ENCODE peak calls at places on chromosome 11, in six cellular contexts. U is GM06990, X is ovary, F is heart right ventricle, C is stomach, J is heart left ventricle. A is an unnamed sample.

GRCh38 chr11:26930518-26931247 is 63.2 kb upstream of the FIBIN start:
- DNase-seq in F (no peak), X (no peak), J (no peak), U (no peak), C (no peak), A (no peak)

GRCh38 chr11:13216019-13217006 is 61.3 kb upstream of the BMAL1 start:
- DNase-seq in U (no peak), C (no peak), X (no peak), F (no peak), J (no peak), A (no peak)

GRCh38 chr11:119377112-119377901 is 4.2 kb downstream of the USP2 start:
- DNase-seq in J (peak; percentile 60), U (no peak), C (no peak), F (no peak), X (no peak), A (no peak)

GRCh38 chr11:69339041-69339733 is 45.2 kb downstream of the MYEOV start:
- DNase-seq in J (no peak), C (peak; percentile 22), X (no peak), F (no peak), U (no peak), A (no peak)

GRCh38 chr11:106061249-106061794 is 15.8 kb downstream of the KBTBD3 start:
- DNase-seq in F (no peak), C (no peak), X (no peak), U (no peak), J (no peak), A (no peak)

GRCh38 chr11:86205415-86206268 is 38.9 kb upstream of the EED start:
- DNase-seq in X (no peak), U (no peak), J (no peak), C (no peak), F (no peak), A (no peak)

GRCh38 chr11:32109596-32109995 is 18.7 kb downstream of the RCN1 start:
- DNase-seq in U (no peak), J (no peak), X (no peak), C (no peak), F (no peak), A (no peak)

GRCh38 chr11:75565221-75565814 is 3.3 kb downstream of the SERPINH1 start:
- DNase-seq in U (no peak), X (no peak), C (no peak), J (peak; percentile 66), F (peak; percentile 60), A (no peak)

GRCh38 chr11:8631395-8632110 is 37.5 kb upstream of the STK33 start:
- DNase-seq in U (no peak), X (no peak), F (no peak), C (no peak), J (no peak), A (no peak)

GRCh38 chr11:1765871-1766718 is 2.4 kb upstream of the CTSD start:
- DNase-seq in U (no peak), C (no peak), X (peak; percentile 26), F (no peak), J (no peak), A (no peak)

GRCh38 chr11:71997594-71997993 is 1.1 kb upstream of the IL18BP start:
- DNase-seq in X (no peak), C (no peak), J (no peak), F (no peak), U (no peak), A (no peak)

GRCh38 chr11:102312656-102313055 is 4.6 kb upstream of the BIRC3 start:
- DNase-seq in X (no peak), C (no peak), F (no peak), U (no peak), J (no peak), A (no peak)

GRCh38 chr11:105786766-105787165 is 176.9 kb downstream of the GRIA4 start:
- DNase-seq in U (no peak), J (no peak), X (no peak), C (no peak), F (no peak), A (no peak)

GRCh38 chr11:20647976-20648565 is 21.3 kb upstream of the NELL1 start:
- DNase-seq in U (no peak), F (no peak), C (peak; percentile 36), J (no peak), X (no peak), A (peak; percentile 22)

GRCh38 chr11:2693271-2693833 is 6.4 kb downstream of the KCNQ1OT1 start:
- DNase-seq in C (no peak), F (no peak), U (no peak), X (peak; percentile 28), J (no peak), A (no peak)

GRCh38 chr11:133948711-133949110 is 8.1 kb downstream of the IGSF9B start:
- DNase-seq in C (no peak), U (no peak), X (no peak), J (no peak), F (no peak), A (no peak)

GRCh38 chr11:128568166-128568778 is 19.1 kb downstream of the ETS1 start:
- DNase-seq in C (no peak), U (no peak), X (no peak), F (no peak), J (peak; percentile 71), A (no peak)
- H3K4me3 ChIP-seq in C (no peak overlapping the region), U (no peak overlapping the region), X (no peak overlapping the region), F (no peak overlapping the region), J (no peak overlapping the region), A (no peak overlapping the region)

GRCh38 chr11:66719111-66719872 is 9.7 kb downstream of the SPTBN2 start:
- DNase-seq in F (no peak), C (no peak), X (no peak), J (no peak), U (no peak), A (no peak)
- H3K4me3 ChIP-seq in F (no peak overlapping the region), C (peak overlapping the region; percentile 30), X (no peak overlapping the region), J (no peak overlapping the region), U (no peak overlapping the region), A (no peak overlapping the region)

GRCh38 chr11:65096926-65097325 is 912 bp downstream of the VPS51 start:
- DNase-seq in F (no peak), U (no peak), X (no peak), J (no peak), C (no peak), A (no peak)
- H3K4me3 ChIP-seq in F (peak overlapping the region; percentile 90), U (peak overlapping the region; percentile 76), X (peak overlapping the region; percentile 91), J (peak overlapping the region; percentile 90), C (peak overlapping the region; percentile 83), A (peak overlapping the region; percentile 82)

DNA sequence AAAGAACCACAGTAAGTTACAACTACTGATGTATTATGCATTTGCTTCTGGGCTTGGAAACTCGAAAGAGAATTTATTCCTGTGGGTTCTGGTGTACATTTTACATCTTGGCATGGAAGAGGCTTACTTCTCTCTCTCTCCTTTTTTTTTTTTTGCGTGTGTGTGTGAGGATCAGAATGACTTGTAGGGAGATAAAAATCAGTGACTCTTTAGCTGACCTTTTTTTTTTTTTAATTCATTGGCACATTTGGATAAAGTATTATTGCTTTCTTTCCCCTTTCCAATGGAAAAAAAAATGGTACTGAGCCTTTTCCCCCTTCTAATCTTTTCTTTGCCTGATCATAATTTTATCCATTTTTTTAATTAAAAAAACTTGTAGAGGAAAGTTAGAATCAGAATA is 43.5 kb downstream of the EXT2 start:
- DNase-seq in U (no peak), X (no peak), J (no peak), F (no peak), C (no peak), A (no peak)
- H3K4me3 ChIP-seq in U (no peak overlapping the region), X (no peak overlapping the region), J (no peak overlapping the region), F (no peak overlapping the region), C (no peak overlapping the region), A (no peak overlapping the region)

DNA sequence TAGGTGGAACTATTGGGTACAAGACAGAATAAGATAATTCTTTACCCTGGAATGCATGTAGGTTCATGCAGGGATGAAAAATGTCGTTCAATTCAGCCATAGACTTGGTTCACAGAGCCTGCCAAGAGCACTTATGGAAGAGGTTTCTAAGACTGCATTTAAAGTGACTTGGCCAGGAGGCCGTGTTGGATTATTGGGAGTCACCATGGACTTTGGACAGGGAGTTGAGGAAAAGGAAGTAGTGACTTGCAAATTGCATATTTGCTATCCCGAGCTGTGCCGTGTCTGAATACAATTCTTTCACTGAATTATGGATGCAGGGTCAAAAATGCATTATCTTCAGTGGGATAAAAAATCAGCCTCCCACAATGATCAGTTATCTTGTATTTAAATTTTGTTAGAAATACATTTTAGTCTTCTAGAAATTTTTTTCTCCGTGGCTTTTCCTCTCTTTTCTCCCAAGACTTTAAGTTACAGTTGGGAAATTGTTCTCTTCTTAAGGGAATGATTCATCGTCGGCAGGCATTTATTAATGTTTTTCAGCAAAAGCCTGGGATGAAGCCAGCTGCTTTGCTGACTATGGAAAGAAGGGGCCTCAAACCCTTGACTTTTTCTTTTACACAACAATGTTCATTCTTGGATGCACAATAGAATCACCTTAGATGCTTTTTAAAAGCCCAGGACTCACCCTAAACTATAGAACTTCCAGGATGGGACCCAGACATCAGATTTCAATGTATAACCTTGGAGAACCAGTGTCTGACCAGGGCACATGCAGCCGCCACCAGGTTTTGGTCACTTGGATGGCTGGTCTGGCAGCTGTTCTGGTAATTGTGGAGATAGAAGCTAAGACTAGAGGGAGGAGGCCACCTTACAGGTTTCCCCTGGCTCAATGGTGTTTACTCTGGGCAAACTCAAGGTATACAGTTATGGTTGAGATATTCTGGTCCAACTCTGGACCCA is 70.8 kb downstream of the FAT3 start:
- DNase-seq in C (peak; percentile 35), F (no peak), J (no peak), X (no peak), U (no peak), A (no peak)
- H3K4me3 ChIP-seq in C (no peak overlapping the region), F (no peak overlapping the region), J (no peak overlapping the region), X (no peak overlapping the region), U (no peak overlapping the region), A (no peak overlapping the region)

DNA sequence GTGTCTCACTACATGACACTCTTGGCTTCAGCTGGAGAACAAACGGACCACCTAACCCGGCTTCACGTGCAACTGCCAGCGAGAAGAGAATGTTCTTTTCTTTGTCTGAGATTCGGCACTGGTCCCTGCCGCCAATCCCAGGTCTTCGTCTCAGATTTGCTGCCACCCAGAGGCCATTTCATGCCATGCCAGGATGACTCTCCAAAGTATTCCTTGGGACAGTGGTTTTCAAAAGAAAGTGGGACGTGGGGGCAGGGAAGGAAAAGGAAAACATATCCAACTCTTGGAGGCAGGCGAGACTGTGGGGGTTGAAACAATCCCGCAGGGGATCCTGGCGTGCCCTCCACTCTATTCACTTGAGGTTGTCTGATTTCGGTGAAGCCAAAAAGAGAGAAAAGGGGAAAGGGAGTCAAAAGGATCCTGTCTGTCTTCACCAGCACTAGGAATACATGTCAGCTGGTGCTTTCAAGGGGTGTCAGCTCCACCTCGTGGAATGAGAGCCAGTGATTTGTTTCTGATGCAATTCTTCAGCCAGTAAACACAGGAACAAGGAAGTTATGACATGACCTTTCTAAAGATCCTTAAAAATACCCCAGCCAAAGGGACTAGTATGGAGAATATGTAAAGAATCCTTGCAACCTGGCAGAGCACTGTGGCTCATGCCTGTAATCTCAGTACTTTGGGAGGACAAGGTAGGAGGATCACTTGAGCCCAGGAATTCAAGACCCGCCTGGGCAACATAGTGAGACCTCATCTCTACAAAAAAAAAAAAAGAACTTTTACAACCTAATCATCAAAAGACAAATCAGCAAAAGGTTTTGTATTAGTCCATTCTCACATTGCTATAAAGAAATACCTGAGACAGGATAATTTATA is 41.0 kb upstream of the APLNR start:
- DNase-seq in C (peak; percentile 70), U (no peak), X (peak; percentile 74), F (peak; percentile 68), J (peak; percentile 74), A (no peak)
- H3K4me3 ChIP-seq in C (no peak overlapping the region), U (no peak overlapping the region), X (no peak overlapping the region), F (peak overlapping the region; percentile 24), J (no peak overlapping the region), A (no peak overlapping the region)

DNA sequence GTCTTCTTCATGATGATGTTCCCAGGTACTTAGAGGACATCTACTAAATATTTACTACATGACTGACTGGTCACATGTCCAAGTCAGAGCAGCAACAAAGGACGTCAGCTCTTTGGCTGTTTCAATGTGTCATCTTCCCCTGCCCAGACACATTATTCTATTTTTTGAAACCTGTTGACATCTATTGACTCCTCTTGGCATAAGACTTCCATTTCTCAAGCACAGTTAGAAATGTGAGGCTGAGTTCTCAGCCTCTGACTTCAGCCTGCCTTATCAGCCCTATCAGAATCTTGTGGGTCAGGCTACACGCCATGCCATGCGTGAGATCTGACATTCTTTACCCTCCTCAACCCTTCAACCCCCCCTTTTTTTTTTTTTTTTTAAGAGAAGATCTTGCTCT is 63.8 kb downstream of the SC5D start:
- DNase-seq in X (no peak), F (no peak), C (no peak), J (no peak), U (no peak), A (no peak)
- H3K4me3 ChIP-seq in X (no peak overlapping the region), F (no peak overlapping the region), C (no peak overlapping the region), J (no peak overlapping the region), U (no peak overlapping the region), A (no peak overlapping the region)

A was measured in CD4-positive, CD25-positive, alpha-beta regulatory T cell.